ENCODE peak calls at places on chromosomes 4 and X, in four cellular contexts. One of them, this sample, is unnamed.

GRCh38 chr4:177728361-177729152 is 286.3 kb upstream of the AGA start:
- DNase-seq in left lung: no peak
- DNase-seq in activated CD4-positive, alpha-beta T cell treated with anti-CD3 and anti-CD28 coated beads, Interleukin-2, amount 50 U/mL, for 4 hours: no peak
- DNase-seq in stimulated activated CD4-positive, alpha-beta T cell treated with anti-CD3 and anti-CD28 coated beads, Interleukin-1b, Interleukin-23, amount 100 ng/mL, for 1 hour: no peak
- DNase-seq in this sample: peak; percentile 6

GRCh38 chrX:42102586-42103282 is 179.4 kb upstream of the CASK start:
- DNase-seq in stimulated activated CD4-positive, alpha-beta T cell treated with anti-CD3 and anti-CD28 coated beads, Interleukin-1b, Interleukin-23, amount 100 ng/mL, for 1 hour: no peak
- DNase-seq in left lung: no peak
- DNase-seq in activated CD4-positive, alpha-beta T cell treated with anti-CD3 and anti-CD28 coated beads, Interleukin-2, amount 50 U/mL, for 4 hours: no peak
- DNase-seq in this sample: peak; percentile 39

GRCh38 chrX:55206152-55206941 is 13.8 kb upstream of the PAGE5 start:
- DNase-seq in activated CD4-positive, alpha-beta T cell treated with anti-CD3 and anti-CD28 coated beads, Interleukin-2, amount 50 U/mL, for 4 hours: no peak
- DNase-seq in left lung: no peak
- DNase-seq in stimulated activated CD4-positive, alpha-beta T cell treated with anti-CD3 and anti-CD28 coated beads, Interleukin-1b, Interleukin-23, amount 100 ng/mL, for 1 hour: no peak
- DNase-seq in this sample: no peak

GRCh38 chr4:138158746-138159297 is 83.3 kb downstream of the SLC7A11 start:
- DNase-seq in activated CD4-positive, alpha-beta T cell treated with anti-CD3 and anti-CD28 coated beads, Interleukin-2, amount 50 U/mL, for 4 hours: no peak
- DNase-seq in stimulated activated CD4-positive, alpha-beta T cell treated with anti-CD3 and anti-CD28 coated beads, Interleukin-1b, Interleukin-23, amount 100 ng/mL, for 1 hour: no peak
- DNase-seq in left lung: no peak
- DNase-seq in this sample: no peak

GRCh38 chr4:6198768-6199343 is 1.5 kb downstream of the JAKMIP1 start:
- DNase-seq in activated CD4-positive, alpha-beta T cell treated with anti-CD3 and anti-CD28 coated beads, Interleukin-2, amount 50 U/mL, for 4 hours: no peak
- DNase-seq in stimulated activated CD4-positive, alpha-beta T cell treated with anti-CD3 and anti-CD28 coated beads, Interleukin-1b, Interleukin-23, amount 100 ng/mL, for 1 hour: no peak
- DNase-seq in left lung: no peak
- DNase-seq in this sample: peak; percentile 69

GRCh38 chr4:119498520-119498919 is 130.1 kb downstream of the PDE5A start:
- DNase-seq in activated CD4-positive, alpha-beta T cell treated with anti-CD3 and anti-CD28 coated beads, Interleukin-2, amount 50 U/mL, for 4 hours: no peak
- DNase-seq in stimulated activated CD4-positive, alpha-beta T cell treated with anti-CD3 and anti-CD28 coated beads, Interleukin-1b, Interleukin-23, amount 100 ng/mL, for 1 hour: no peak
- DNase-seq in left lung: peak; percentile 28
- DNase-seq in this sample: no peak

GRCh38 chrX:137747231-137747630 is 181.3 kb downstream of the ZIC3 start:
- DNase-seq in stimulated activated CD4-positive, alpha-beta T cell treated with anti-CD3 and anti-CD28 coated beads, Interleukin-1b, Interleukin-23, amount 100 ng/mL, for 1 hour: no peak
- DNase-seq in left lung: no peak
- DNase-seq in activated CD4-positive, alpha-beta T cell treated with anti-CD3 and anti-CD28 coated beads, Interleukin-2, amount 50 U/mL, for 4 hours: no peak
- DNase-seq in this sample: peak; percentile 72

GRCh38 chrX:15617111-15617510 is 16.4 kb upstream of the ACE2 start:
- DNase-seq in stimulated activated CD4-positive, alpha-beta T cell treated with anti-CD3 and anti-CD28 coated beads, Interleukin-1b, Interleukin-23, amount 100 ng/mL, for 1 hour: no peak
- DNase-seq in left lung: no peak
- DNase-seq in activated CD4-positive, alpha-beta T cell treated with anti-CD3 and anti-CD28 coated beads, Interleukin-2, amount 50 U/mL, for 4 hours: no peak
- DNase-seq in this sample: no peak

GRCh38 chr4:179465131-179465797 is 2023.0 kb upstream of the AGA start:
- DNase-seq in left lung: no peak
- DNase-seq in stimulated activated CD4-positive, alpha-beta T cell treated with anti-CD3 and anti-CD28 coated beads, Interleukin-1b, Interleukin-23, amount 100 ng/mL, for 1 hour: no peak
- DNase-seq in activated CD4-positive, alpha-beta T cell treated with anti-CD3 and anti-CD28 coated beads, Interleukin-2, amount 50 U/mL, for 4 hours: no peak
- DNase-seq in this sample: peak; percentile 7